ENCODE peak calls at places on chromosomes 13 and 19, in eight cellular contexts. W is stimulated activated CD4-positive, alpha-beta T cell treated with anti-CD3 and anti-CD28 coated beads, Interleukin-12 subunit alpha, Interleukin-12 subunit beta, amount 100 ng/mL, for 48 hours; U is GM12865; E is thoracic aorta; K is HT1080; L is OCI-LY7; B is AG04450; A is SIG-M5. R is an unnamed sample.

GRCh38 chr13:73695325-73695724 is 438.9 kb downstream of the KLF12 start:
- DNase-seq in W (no peak), U (no peak), E (no peak), K (no peak), L (no peak), B (no peak), A (no peak), R (no peak)

GRCh38 chr13:40682449-40683240 is 16.2 kb upstream of the FOXO1 start:
- DNase-seq in W (no peak), U (peak; percentile 21), E (no peak), K (peak; percentile 25), L (peak; percentile 86), B (no peak), A (no peak), R (no peak)

GRCh38 chr19:49718991-49719390 is 28.1 kb downstream of the CPT1C start:
- DNase-seq in W (no peak), U (no peak), E (no peak), K (no peak), L (no peak), B (no peak), A (no peak), R (no peak)

GRCh38 chr19:23999821-24000610 is 85.3 kb downstream of the ZNF726 start:
- DNase-seq in W (no peak), U (no peak), E (no peak), K (no peak), L (no peak), B (no peak), A (no peak), R (no peak)

GRCh38 chr19:18100710-18101109 is 3.1 kb downstream of the MAST3 start:
- DNase-seq in W (no peak), U (no peak), E (no peak), K (no peak), L (no peak), B (no peak), A (no peak), R (no peak)

GRCh38 chr13:113924184-113924583 is 49.7 kb downstream of the C13orf46 start:
- DNase-seq in W (no peak), U (no peak), E (no peak), K (no peak), L (no peak), B (no peak), A (no peak), R (no peak)

GRCh38 chr19:15591796-15592195 is 23.2 kb upstream of the CYP4F8 start:
- DNase-seq in W (no peak), U (no peak), E (no peak), K (no peak), L (no peak), B (no peak), A (no peak), R (no peak)

GRCh38 chr13:40813662-40814454 is 24.4 kb downstream of the SLC25A15 start:
- DNase-seq in W (no peak), U (peak; percentile 42), E (no peak), K (peak; percentile 7), L (peak; percentile 73), B (no peak), A (no peak), R (no peak)

GRCh38 chr13:91153372-91153771 is 194.1 kb upstream of the MIR17HG start:
- DNase-seq in W (no peak), U (no peak), E (no peak), K (no peak), L (no peak), B (no peak), A (no peak), R (no peak)

GRCh38 chr19:46298477-46299003 is 1.7 kb downstream of the HIF3A start:
- DNase-seq in W (no peak), U (no peak), E (no peak), K (no peak), L (no peak), B (no peak), A (no peak), R (peak; percentile 46)

GRCh38 chr13:104816716-104817115 is 1718.7 kb downstream of the EFNB2 start:
- DNase-seq in W (no peak), U (no peak), E (no peak), K (no peak), L (no peak), B (no peak), A (no peak), R (no peak)

GRCh38 chr19:9406798-9407352 is 28.5 kb downstream of the ZNF266 start:
- DNase-seq in W (peak; percentile 37), U (peak; percentile 52), E (no peak), K (peak; percentile 90), L (no peak), B (peak; percentile 55), A (no peak), R (peak; percentile 56)

GRCh38 chr13:39196957-39197644 is 158.8 kb downstream of the NHLRC3 start:
- DNase-seq in W (no peak), U (peak; percentile 35), E (no peak), K (no peak), L (no peak), B (no peak), A (no peak), R (no peak)

GRCh38 chr19:45882652-45883585 is 3.0 kb downstream of the IRF2BP1 start:
- DNase-seq in W (peak; percentile 69), U (peak; percentile 96), E (no peak), K (peak; percentile 90), L (peak; percentile 91), B (peak; percentile 60), A (no peak), R (peak; percentile 41)

GRCh38 chr13:47326061-47326460 is 429.2 kb upstream of the HTR2A start:
- DNase-seq in W (no peak), U (no peak), E (no peak), K (peak; percentile 57), L (no peak), B (no peak), A (no peak), R (no peak)

GRCh38 chr19:49019242-49019932 is 2.5 kb upstream of the LHB start:
- DNase-seq in W (peak; percentile 37), U (peak; percentile 41), E (no peak), K (no peak), L (peak; percentile 56), B (no peak), A (no peak), R (no peak)